ENCODE peak calls at places on chromosomes 5 and 9, in eight cellular contexts. B is H4; W is NCI-H1105 treated with DMSO at 0.1 percent for 48 hours; H is SIG-M5; Y is HuH-7; D is mucosa of descending colon; L is stimulated activated CD4-positive, alpha-beta T cell treated with anti-CD3 and anti-CD28 coated beads, Interleukin-12 subunit alpha, Interleukin-12 subunit beta, amount 100 ng/mL, for 48 hours; J is neuronal stem cell. K is an unnamed sample.

GRCh38 chr5:59356813-59357381 is 536.6 kb downstream of the PDE4D start:
- DNase-seq in W (no peak), L (no peak), H (no peak), D (no peak), Y (no peak), B (peak), J (no peak), K (no peak)

GRCh38 chr5:58582004-58582403 is 871 bp upstream of the RAB3C start:
- DNase-seq in J (peak), B (no peak), L (no peak), Y (peak), H (no peak), W (peak), D (no peak), K (peak)

GRCh38 chr9:123453904-123454321 is 97.9 kb downstream of the CRB2 start:
- DNase-seq in D (peak), H (no peak), B (no peak), L (no peak), J (no peak), Y (no peak), W (no peak), K (no peak)

GRCh38 chr5:72141440-72142271 is 34.4 kb downstream of the MAP1B start:
- DNase-seq in D (no peak), J (no peak), W (no peak), H (no peak), L (no peak), Y (no peak), B (peak), K (no peak)

GRCh38 chr9:98686961-98687855 is 21.5 kb downstream of the GABBR2 start:
- DNase-seq in D (no peak), J (no peak), L (no peak), Y (no peak), H (no peak), B (no peak), W (no peak), K (no peak)

GRCh38 chr5:35369965-35370790 is 139.9 kb upstream of the PRLR start:
- DNase-seq in H (no peak), B (no peak), W (peak), Y (no peak), D (no peak), J (peak), L (no peak), K (no peak)

GRCh38 chr9:20623021-20623747 is 885 bp upstream of the MLLT3 start:
- DNase-seq in H (no peak), L (peak), W (peak), D (peak), B (no peak), Y (no peak), J (peak), K (no peak)

GRCh38 chr5:96516631-96517071 is 83.6 kb upstream of the PCSK1 start:
- DNase-seq in L (no peak), D (no peak), B (no peak), H (no peak), J (no peak), Y (no peak), W (no peak), K (no peak)

GRCh38 chr9:6024035-6024554 is 8.7 kb upstream of the RANBP6 start:
- DNase-seq in J (peak), W (peak), B (no peak), D (no peak), L (no peak), H (peak), Y (peak), K (peak)

GRCh38 chr9:83472221-83472665 is 66.0 kb downstream of the FRMD3 start:
- DNase-seq in B (no peak), J (no peak), H (no peak), D (peak), Y (peak), L (no peak), W (no peak), K (no peak)

GRCh38 chr5:179900206-179900605 is 7.5 kb downstream of the TBC1D9B start:
- DNase-seq in L (no peak), J (no peak), D (no peak), Y (no peak), B (no peak), H (no peak), W (no peak), K (no peak)

GRCh38 chr9:4591123-4591500 is 71.0 kb upstream of the PLPP6 start:
- DNase-seq in B (no peak), W (no peak), L (no peak), D (no peak), J (no peak), Y (no peak), H (no peak), K (no peak)

GRCh38 chr5:1281038-1281882 is 13.6 kb downstream of the TERT start:
- DNase-seq in Y (no peak), L (no peak), B (no peak), W (no peak), J (no peak), H (no peak), D (no peak), K (no peak)

GRCh38 chr5:126514159-126515141 is 80.6 kb downstream of the ALDH7A1 start:
- DNase-seq in H (no peak), J (no peak), B (no peak), Y (no peak), L (no peak), W (no peak), D (no peak), K (no peak)

K was measured in SW480.